ENCODE peak calls at places on chromosome 15, in seven cellular contexts. One of them, this sample, is unnamed.
A peak's percentile ranks its signal among the peaks of the same experiment; 100 is the strongest.

GRCh38 chr15:39095218-39095879 is 485.5 kb upstream of the THBS1 start:
- DNase-seq in neural progenitor cell: peak; percentile 45
- DNase-seq in LoVo: no peak
- DNase-seq in pulmonary artery endothelial cell: no peak
- DNase-seq in effector CD4-positive, alpha-beta T cell: no peak
- DNase-seq in T-helper 1 cell: no peak
- DNase-seq in RCC 7860: no peak
- DNase-seq in this sample: no peak

GRCh38 chr15:64462492-64462891 is 2.1 kb downstream of the ZNF609 start:
- DNase-seq in effector CD4-positive, alpha-beta T cell: no peak
- DNase-seq in LoVo: no peak
- DNase-seq in pulmonary artery endothelial cell: no peak
- DNase-seq in neural progenitor cell: no peak
- DNase-seq in T-helper 1 cell: no peak
- DNase-seq in RCC 7860: no peak
- DNase-seq in this sample: no peak

GRCh38 chr15:33200444-33200843 is 5.9 kb upstream of the FMN1 start:
- DNase-seq in LoVo: peak; percentile 71
- DNase-seq in effector CD4-positive, alpha-beta T cell: no peak
- DNase-seq in T-helper 1 cell: no peak
- DNase-seq in pulmonary artery endothelial cell: no peak
- DNase-seq in RCC 7860: peak; percentile 84
- DNase-seq in neural progenitor cell: no peak
- DNase-seq in this sample: no peak

GRCh38 chr15:68652141-68652540 is 73.3 kb downstream of the CORO2B start:
- DNase-seq in effector CD4-positive, alpha-beta T cell: no peak
- DNase-seq in RCC 7860: no peak
- DNase-seq in pulmonary artery endothelial cell: no peak
- DNase-seq in T-helper 1 cell: no peak
- DNase-seq in LoVo: no peak
- DNase-seq in neural progenitor cell: peak; percentile 43
- DNase-seq in this sample: no peak

GRCh38 chr15:43514241-43515057 is 3.0 kb upstream of the MAP1A start:
- DNase-seq in pulmonary artery endothelial cell: no peak
- DNase-seq in RCC 7860: no peak
- DNase-seq in T-helper 1 cell: no peak
- DNase-seq in neural progenitor cell: peak; percentile 69
- DNase-seq in effector CD4-positive, alpha-beta T cell: no peak
- DNase-seq in LoVo: no peak
- DNase-seq in this sample: no peak

GRCh38 chr15:65881766-65882434 is 12.6 kb downstream of the RAB11A start:
- DNase-seq in effector CD4-positive, alpha-beta T cell: no peak
- DNase-seq in pulmonary artery endothelial cell: peak; percentile 56
- DNase-seq in T-helper 1 cell: no peak
- DNase-seq in LoVo: no peak
- DNase-seq in neural progenitor cell: no peak
- DNase-seq in RCC 7860: no peak
- DNase-seq in this sample: no peak

GRCh38 chr15:75695206-75695605 is 17.4 kb downstream of the CSPG4 start:
- DNase-seq in LoVo: no peak
- DNase-seq in T-helper 1 cell: no peak
- DNase-seq in effector CD4-positive, alpha-beta T cell: no peak
- DNase-seq in neural progenitor cell: no peak
- DNase-seq in RCC 7860: no peak
- DNase-seq in pulmonary artery endothelial cell: no peak
- DNase-seq in this sample: no peak

GRCh38 chr15:76576526-76577279 is 240.1 kb downstream of the ISL2 start:
- DNase-seq in effector CD4-positive, alpha-beta T cell: no peak
- DNase-seq in T-helper 1 cell: no peak
- DNase-seq in neural progenitor cell: no peak
- DNase-seq in RCC 7860: no peak
- DNase-seq in pulmonary artery endothelial cell: peak; percentile 11
- DNase-seq in LoVo: peak; percentile 78
- DNase-seq in this sample: no peak

GRCh38 chr15:78993931-78994530 is 49.2 kb upstream of the CTSH start:
- DNase-seq in effector CD4-positive, alpha-beta T cell: no peak
- DNase-seq in neural progenitor cell: no peak
- DNase-seq in RCC 7860: no peak
- DNase-seq in pulmonary artery endothelial cell: no peak
- DNase-seq in LoVo: no peak
- DNase-seq in T-helper 1 cell: no peak
- DNase-seq in this sample: no peak

GRCh38 chr15:51267714-51268105 is 70.7 kb downstream of the CYP19A1 start:
- DNase-seq in effector CD4-positive, alpha-beta T cell: no peak
- DNase-seq in LoVo: peak; percentile 31
- DNase-seq in neural progenitor cell: peak; percentile 37
- DNase-seq in pulmonary artery endothelial cell: no peak
- DNase-seq in RCC 7860: no peak
- DNase-seq in T-helper 1 cell: no peak
- DNase-seq in this sample: no peak

GRCh38 chr15:92787116-92787515 is 113.0 kb upstream of the CHD2 start:
- DNase-seq in T-helper 1 cell: no peak
- DNase-seq in LoVo: no peak
- DNase-seq in RCC 7860: no peak
- DNase-seq in pulmonary artery endothelial cell: no peak
- DNase-seq in effector CD4-positive, alpha-beta T cell: no peak
- DNase-seq in neural progenitor cell: no peak
- DNase-seq in this sample: no peak

GRCh38 chr15:63514533-63514943 is 10.1 kb downstream of the USP3 start:
- DNase-seq in effector CD4-positive, alpha-beta T cell: no peak
- DNase-seq in RCC 7860: no peak
- DNase-seq in LoVo: peak; percentile 79
- DNase-seq in pulmonary artery endothelial cell: no peak
- DNase-seq in neural progenitor cell: no peak
- DNase-seq in T-helper 1 cell: no peak
- DNase-seq in this sample: no peak

GRCh38 chr15:66278061-66278460 is 15.3 kb upstream of the DIS3L start:
- DNase-seq in LoVo: no peak
- DNase-seq in T-helper 1 cell: no peak
- DNase-seq in neural progenitor cell: peak; percentile 55
- DNase-seq in RCC 7860: no peak
- DNase-seq in effector CD4-positive, alpha-beta T cell: no peak
- DNase-seq in pulmonary artery endothelial cell: no peak
- DNase-seq in this sample: no peak

GRCh38 chr15:40984963-40985362 is 31.7 kb downstream of the CHAC1 start:
- DNase-seq in neural progenitor cell: no peak
- DNase-seq in effector CD4-positive, alpha-beta T cell: no peak
- DNase-seq in T-helper 1 cell: no peak
- DNase-seq in RCC 7860: no peak
- DNase-seq in pulmonary artery endothelial cell: no peak
- DNase-seq in LoVo: no peak
- DNase-seq in this sample: no peak

GRCh38 chr15:60584355-60585023 is 105.5 kb upstream of the ICE2 start:
- DNase-seq in neural progenitor cell: no peak
- DNase-seq in effector CD4-positive, alpha-beta T cell: no peak
- DNase-seq in pulmonary artery endothelial cell: no peak
- DNase-seq in T-helper 1 cell: no peak
- DNase-seq in RCC 7860: no peak
- DNase-seq in LoVo: no peak
- DNase-seq in this sample: no peak

GRCh38 chr15:29668120-29668602 is 154.1 kb downstream of the TJP1 start:
- DNase-seq in neural progenitor cell: peak; percentile 91
- DNase-seq in pulmonary artery endothelial cell: peak; percentile 80
- DNase-seq in LoVo: peak; percentile 87
- DNase-seq in RCC 7860: peak; percentile 79
- DNase-seq in T-helper 1 cell: no peak
- DNase-seq in effector CD4-positive, alpha-beta T cell: no peak
- DNase-seq in this sample: no peak

GRCh38 chr15:35271371-35272043 is 186.4 kb upstream of the NANOGP8 start:
- DNase-seq in RCC 7860: no peak
- DNase-seq in neural progenitor cell: no peak
- DNase-seq in T-helper 1 cell: no peak
- DNase-seq in pulmonary artery endothelial cell: no peak
- DNase-seq in effector CD4-positive, alpha-beta T cell: no peak
- DNase-seq in LoVo: no peak
- DNase-seq in this sample: no peak

GRCh38 chr15:66287461-66288055 is 5.8 kb upstream of the DIS3L start:
- DNase-seq in effector CD4-positive, alpha-beta T cell: no peak
- DNase-seq in neural progenitor cell: peak; percentile 38
- DNase-seq in T-helper 1 cell: no peak
- DNase-seq in LoVo: peak; percentile 49
- DNase-seq in pulmonary artery endothelial cell: no peak
- DNase-seq in RCC 7860: no peak
- DNase-seq in this sample: no peak

GRCh38 chr15:72206677-72207000 is 9.1 kb upstream of the GRAMD2A start:
- DNase-seq in RCC 7860: no peak
- DNase-seq in LoVo: no peak
- DNase-seq in T-helper 1 cell: no peak
- DNase-seq in pulmonary artery endothelial cell: no peak
- DNase-seq in neural progenitor cell: no peak
- DNase-seq in effector CD4-positive, alpha-beta T cell: no peak
- DNase-seq in this sample: no peak

GRCh38 chr15:26864664-26865191 is 2.1 kb upstream of the GABRA5 start:
- DNase-seq in RCC 7860: no peak
- DNase-seq in pulmonary artery endothelial cell: no peak
- DNase-seq in T-helper 1 cell: no peak
- DNase-seq in LoVo: peak; percentile 14
- DNase-seq in effector CD4-positive, alpha-beta T cell: no peak
- DNase-seq in neural progenitor cell: peak; percentile 76
- DNase-seq in this sample: no peak

GRCh38 chr15:58124585-58124984 is 13.6 kb upstream of the AQP9 start:
- DNase-seq in pulmonary artery endothelial cell: no peak
- DNase-seq in RCC 7860: no peak
- DNase-seq in neural progenitor cell: no peak
- DNase-seq in effector CD4-positive, alpha-beta T cell: no peak
- DNase-seq in LoVo: no peak
- DNase-seq in T-helper 1 cell: no peak
- DNase-seq in this sample: no peak

GRCh38 chr15:53658827-53659226 is 100.6 kb downstream of the WDR72 start:
- DNase-seq in effector CD4-positive, alpha-beta T cell: no peak
- DNase-seq in pulmonary artery endothelial cell: no peak
- DNase-seq in RCC 7860: no peak
- DNase-seq in T-helper 1 cell: no peak
- DNase-seq in LoVo: no peak
- DNase-seq in neural progenitor cell: peak; percentile 36
- DNase-seq in this sample: no peak

GRCh38 chr15:90266061-90266431 is 574 bp downstream of the NGRN start:
- DNase-seq in effector CD4-positive, alpha-beta T cell: no peak
- DNase-seq in pulmonary artery endothelial cell: no peak
- DNase-seq in neural progenitor cell: no peak
- DNase-seq in RCC 7860: no peak
- DNase-seq in LoVo: peak; percentile 35
- DNase-seq in T-helper 1 cell: peak; percentile 20
- DNase-seq in this sample: peak; percentile 27

GRCh38 chr15:74337607-74338211 is 29.7 kb downstream of the CYP11A1 start:
- DNase-seq in T-helper 1 cell: no peak
- DNase-seq in neural progenitor cell: no peak
- DNase-seq in LoVo: no peak
- DNase-seq in RCC 7860: no peak
- DNase-seq in pulmonary artery endothelial cell: no peak
- DNase-seq in effector CD4-positive, alpha-beta T cell: no peak
- DNase-seq in this sample: no peak

GRCh38 chr15:66758844-66759243 is 56.8 kb downstream of the SMAD6 start:
- DNase-seq in RCC 7860: no peak
- DNase-seq in pulmonary artery endothelial cell: no peak
- DNase-seq in LoVo: no peak
- DNase-seq in T-helper 1 cell: no peak
- DNase-seq in neural progenitor cell: no peak
- DNase-seq in effector CD4-positive, alpha-beta T cell: no peak
- DNase-seq in this sample: no peak

GRCh38 chr15:76058714-76059319 is 968 bp upstream of the TMEM266 start:
- DNase-seq in effector CD4-positive, alpha-beta T cell: no peak
- DNase-seq in pulmonary artery endothelial cell: no peak
- DNase-seq in RCC 7860: no peak
- DNase-seq in neural progenitor cell: peak; percentile 52
- DNase-seq in LoVo: no peak
- DNase-seq in T-helper 1 cell: no peak
- DNase-seq in this sample: no peak

This sample was measured in T-helper 22 cell.